ENCODE peak calls at places on chromosome 5, in five cellular contexts. L is EH; X is progenitor cell of endocrine pancreas; R is globus pallidus; U is CD4-positive, CD25-positive, alpha-beta regulatory T cell. V is an unnamed sample.

GRCh38 chr5:76451046-76451701 is 48.1 kb downstream of the IQGAP2 start:
- DNase-seq in X (no peak), U (peak; percentile 33), R (no peak), L (no peak), V (no peak)

GRCh38 chr5:14749579-14750091 is 85.1 kb downstream of the OTULIN start:
- DNase-seq in U (no peak), X (no peak), L (peak; percentile 54), R (no peak), V (no peak)

GRCh38 chr5:34716986-34717385 is 60.9 kb downstream of the RAI14 start:
- DNase-seq in U (no peak), X (no peak), R (no peak), L (peak; percentile 80), V (no peak)

GRCh38 chr5:36777105-36777757 is 99.3 kb upstream of the NIPBL start:
- DNase-seq in U (no peak), L (peak; percentile 29), X (no peak), R (peak; percentile 17), V (no peak)

GRCh38 chr5:132396589-132397001 is 27.1 kb downstream of the SLC22A5 start:
- DNase-seq in L (peak; percentile 69), R (no peak), X (no peak), U (peak; percentile 59), V (no peak)

GRCh38 chr5:21049900-21050299 is 1061.9 kb upstream of the CDH18 start:
- DNase-seq in X (no peak), R (no peak), U (no peak), L (no peak), V (no peak)

GRCh38 chr5:55597014-55597981 is 62.5 kb upstream of the PLPP1 start:
- DNase-seq in X (no peak), R (no peak), U (no peak), L (peak; percentile 93), V (no peak)

GRCh38 chr5:57681942-57682341 is 199.3 kb upstream of the ACTBL2 start:
- DNase-seq in R (no peak), U (no peak), L (no peak), X (no peak), V (no peak)

GRCh38 chr5:95900383-95900958 is 61.2 kb downstream of the ELL2 start:
- DNase-seq in R (no peak), X (no peak), L (peak; percentile 80), U (no peak), V (peak; percentile 36)

V was measured in midbrain.